ENCODE peak calls at places on chromosomes 1 and 21, in four cellular contexts. W, G, U and V are unnamed samples.

GRCh38 chr1:205998457-205999241 is 4.5 kb downstream of the RAB7B start:
- DNase-seq in W (no peak), G (no peak), U (no peak), V (peak; percentile 77)

GRCh38 chr1:79554620-79555160 is 548.2 kb upstream of the ADGRL4 start:
- DNase-seq in W (no peak), G (no peak), U (no peak), V (no peak)

GRCh38 chr21:38668501-38668900 is 137.2 kb upstream of the ETS2 start:
- DNase-seq in W (no peak), G (no peak), U (no peak), V (no peak)

GRCh38 chr1:30895382-30895941 is 13.1 kb downstream of the SDC3 start:
- DNase-seq in W (no peak), G (no peak), U (no peak), V (no peak)

GRCh38 chr1:114003431-114003830 is 24.2 kb downstream of the OLFML3 start:
- DNase-seq in W (no peak), G (no peak), U (no peak), V (no peak)

GRCh38 chr1:6000444-6001288 is 8.4 kb upstream of the NPHP4 start:
- DNase-seq in W (no peak), G (no peak), U (no peak), V (no peak)

GRCh38 chr1:57470028-57470427 is 46.2 kb upstream of the DAB1 start:
- DNase-seq in W (no peak), G (no peak), U (no peak), V (no peak)

GRCh38 chr1:84504580-84505021 is 1.6 kb upstream of the SPATA1 start:
- DNase-seq in W (no peak), G (no peak), U (no peak), V (no peak)

GRCh38 chr1:84013708-84014107 is 14.8 kb upstream of the TTLL7 start:
- DNase-seq in W (no peak), G (no peak), U (no peak), V (no peak)

GRCh38 chr1:36367067-36367466 is 18.7 kb downstream of the STK40 start:
- DNase-seq in W (no peak), G (no peak), U (no peak), V (no peak)

GRCh38 chr1:230747886-230748800 is 955 bp downstream of the CAPN9 start:
- DNase-seq in W (no peak), G (no peak), U (no peak), V (no peak)

GRCh38 chr1:200786792-200787191 is 48.1 kb downstream of the CAMSAP2 start:
- DNase-seq in W (no peak), G (no peak), U (no peak), V (no peak)

GRCh38 chr21:29215709-29216108 is 83.0 kb upstream of the BACH1 start:
- DNase-seq in W (no peak), G (no peak), U (no peak), V (no peak)

GRCh38 chr21:37711294-37711844 is 204.9 kb downstream of the KCNJ6 start:
- DNase-seq in W (no peak), G (no peak), U (no peak), V (no peak)

GRCh38 chr21:28442624-28443023 is 550.1 kb downstream of the LTN1 start:
- DNase-seq in W (no peak), G (no peak), U (no peak), V (no peak)

GRCh38 chr1:159421821-159422220 is 10.2 kb upstream of the OR10J4 start:
- DNase-seq in W (no peak), G (no peak), U (no peak), V (no peak)

GRCh38 chr1:207240325-207241095 is 81.0 kb upstream of the CD55 start:
- DNase-seq in W (peak; percentile 50), G (no peak), U (no peak), V (no peak)

GRCh38 chr1:11046625-11047365 is at the start of gene MASP2:
- DNase-seq in W (no peak), G (no peak), U (no peak), V (no peak)
- TF ChIP-seq POLR2A in W (no peak), G (no peak), U (no peak), V (no peak)

DNA sequence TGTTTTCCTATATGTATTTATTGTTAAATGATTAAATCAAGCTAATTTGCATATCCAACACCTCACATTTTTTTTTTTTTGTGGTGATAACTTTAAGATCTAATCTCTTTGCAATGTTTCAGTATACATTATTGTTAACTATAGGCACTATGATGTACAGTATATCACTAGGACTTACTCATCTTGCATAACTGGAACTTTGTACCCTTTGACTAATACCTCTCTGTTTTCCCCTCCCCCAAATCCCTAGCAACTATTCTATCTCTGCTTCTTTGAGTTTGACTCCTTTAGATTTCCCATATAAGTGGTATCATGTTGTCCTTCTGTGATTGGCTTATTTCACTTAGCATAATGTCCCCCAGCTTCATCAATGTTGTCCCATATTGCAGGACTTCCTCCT is 9.7 kb upstream of the C1orf53 start:
- DNase-seq in W (no peak), G (no peak), U (no peak), V (no peak)
- TF ChIP-seq POLR2A in W (no peak), G (no peak), U (no peak), V (no peak)

GRCh38 chr1:212608209-212608955 is at the start of gene ATF3:
- DNase-seq in W (peak; percentile 99), G (peak; percentile 100), U (peak; percentile 87), V (peak; percentile 100)
- TF ChIP-seq POLR2A in W (peak; percentile 98), G (peak; percentile 100), U (peak; percentile 100), V (peak; percentile 99)

GRCh38 chr1:33295450-33296081 is 25.3 kb downstream of the A3GALT2 start:
- DNase-seq in W (peak; percentile 87), G (peak; percentile 87), U (peak; percentile 84), V (peak; percentile 63)
- TF ChIP-seq POLR2A in W (no peak), G (no peak), U (no peak), V (no peak)